ENCODE peak calls at places on chromosomes 13 and 19, in ten cellular contexts. F is AG10803, Z is fibroblast of pulmonary artery, K is right atrium auricular region, U is choroid plexus epithelial cell, E is psoas muscle, L is body of pancreas, D is fibroblast of lung, J is retinal pigment epithelial cell, G is bronchial epithelial cell. H is an unnamed sample.

GRCh38 chr13:21067794-21068193 is 6.4 kb upstream of the LATS2 start:
- DNase-seq in F (no peak), G (no peak), J (no peak), U (no peak), D (no peak), E (no peak), Z (no peak), L (no peak), K (no peak), H (no peak)

GRCh38 chr13:24709186-24709913 is 29.1 kb downstream of the ATP12A start:
- DNase-seq in J (no peak), K (no peak), E (peak; percentile 32), D (no peak), G (no peak), Z (no peak), F (no peak), U (no peak), L (peak; percentile 6), H (no peak)

GRCh38 chr13:64510698-64511097 is 2719.4 kb downstream of the PCDH9 start:
- DNase-seq in J (no peak), F (no peak), K (no peak), D (no peak), U (no peak), L (no peak), Z (no peak), E (no peak), G (no peak), H (no peak)

GRCh38 chr13:41050041-41050440 is 11.3 kb upstream of the WBP4 start:
- DNase-seq in D (no peak), Z (peak; percentile 42), E (no peak), K (no peak), L (no peak), G (peak; percentile 77), U (no peak), J (no peak), F (no peak), H (no peak)

GRCh38 chr13:20721454-20722357 is 18.2 kb downstream of the IL17D start:
- DNase-seq in U (peak; percentile 72), L (peak; percentile 59), F (peak; percentile 34), G (peak; percentile 53), J (peak; percentile 30), E (peak; percentile 82), K (peak; percentile 44), Z (peak; percentile 60), D (peak; percentile 66), H (no peak)

GRCh38 chr19:18049390-18049789 is 37.3 kb downstream of the IL12RB1 start:
- DNase-seq in D (peak; percentile 33), J (peak; percentile 55), U (peak; percentile 80), Z (peak; percentile 59), L (peak; percentile 86), F (peak; percentile 60), K (peak; percentile 94), G (no peak), E (peak; percentile 95), H (no peak)

GRCh38 chr13:91464336-91464735 is 65.9 kb downstream of the GPC5 start:
- DNase-seq in J (no peak), U (no peak), E (no peak), K (no peak), D (no peak), F (no peak), Z (no peak), L (no peak), G (no peak), H (no peak)

GRCh38 chr19:18086590-18087138 is at the start of gene IL12RB1:
- DNase-seq in J (no peak), K (no peak), Z (no peak), U (peak; percentile 28), D (no peak), L (no peak), E (no peak), G (no peak), F (no peak), H (no peak)

GRCh38 chr19:14544977-14545715 is 15.8 kb downstream of the TECR start:
- DNase-seq in Z (no peak), G (no peak), J (no peak), K (no peak), F (peak; percentile 33), L (peak; percentile 81), D (peak; percentile 30), E (peak; percentile 98), U (peak; percentile 46), H (no peak)

GRCh38 chr13:99403458-99403971 is 96.3 kb upstream of the GPR183 start:
- DNase-seq in F (no peak), J (no peak), L (no peak), D (no peak), K (no peak), U (no peak), G (no peak), Z (no peak), E (no peak), H (no peak)

DNA sequence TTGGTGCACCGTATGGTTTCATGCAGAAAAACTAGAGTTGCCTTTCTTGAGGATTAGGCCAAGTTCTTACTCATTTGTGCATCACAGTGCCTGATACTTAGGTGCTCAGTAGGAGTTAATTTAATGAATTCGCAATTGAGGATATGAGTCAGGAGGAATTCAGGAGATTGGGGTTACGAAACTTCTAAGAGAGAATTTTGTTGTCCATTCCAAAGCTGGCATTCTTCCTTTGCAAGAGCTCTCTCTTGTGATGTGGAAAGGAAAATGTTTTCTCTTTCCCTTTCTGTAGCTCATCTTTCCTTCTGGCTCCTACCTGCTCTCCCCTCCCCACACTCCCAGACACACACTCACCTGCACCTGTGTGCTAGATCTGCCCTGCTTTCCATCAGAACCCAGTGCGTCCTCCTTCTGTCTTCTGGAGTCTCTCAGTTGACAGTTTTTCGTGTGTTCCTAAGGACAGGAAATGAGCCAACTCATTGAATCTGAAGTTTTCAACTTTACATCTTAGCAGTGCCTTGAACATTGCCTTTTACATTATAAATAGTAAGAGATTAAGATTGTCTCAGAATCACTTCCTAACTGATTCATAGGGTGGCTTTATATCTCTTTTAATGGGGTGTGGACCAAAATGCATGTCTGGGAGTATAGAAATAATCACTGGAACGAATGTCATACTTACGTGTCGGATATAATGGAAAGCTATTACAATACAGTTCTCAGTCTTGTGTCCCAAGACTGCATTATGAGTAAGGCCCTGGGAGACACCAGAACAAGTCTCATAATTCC is 19.7 kb upstream of the ERCC5 start:
- DNase-seq in J (peak; percentile 93), U (peak; percentile 96), D (peak; percentile 95), L (no peak), K (no peak), G (peak; percentile 96), Z (peak; percentile 96), E (no peak), F (peak; percentile 95), H (peak; percentile 97)
- TF ChIP-seq CTCF in J (no peak), U (peak; percentile 25), D (peak; percentile 14), L (no peak), K (no peak), G (no peak), Z (no peak), E (no peak), F (peak; percentile 36), H (peak; percentile 42)

GRCh38 chr19:35115538-35115951 is at the start of gene FXYD3:
- DNase-seq in E (no peak), J (no peak), K (no peak), F (no peak), D (no peak), U (no peak), G (peak; percentile 41), Z (no peak), L (no peak), H (no peak)
- H3K4me3 ChIP-seq in E (peak within 1 kb of the TSS; percentile 63), J (peak within 1 kb of the TSS; percentile 10), K (peak within 1 kb of the TSS; percentile 39), F (no peak within 1 kb of the TSS), D (no peak within 1 kb of the TSS), U (no peak within 1 kb of the TSS), G (peak within 1 kb of the TSS; percentile 52), Z (no peak within 1 kb of the TSS), L (peak within 1 kb of the TSS; percentile 11), H (no peak within 1 kb of the TSS)

DNA sequence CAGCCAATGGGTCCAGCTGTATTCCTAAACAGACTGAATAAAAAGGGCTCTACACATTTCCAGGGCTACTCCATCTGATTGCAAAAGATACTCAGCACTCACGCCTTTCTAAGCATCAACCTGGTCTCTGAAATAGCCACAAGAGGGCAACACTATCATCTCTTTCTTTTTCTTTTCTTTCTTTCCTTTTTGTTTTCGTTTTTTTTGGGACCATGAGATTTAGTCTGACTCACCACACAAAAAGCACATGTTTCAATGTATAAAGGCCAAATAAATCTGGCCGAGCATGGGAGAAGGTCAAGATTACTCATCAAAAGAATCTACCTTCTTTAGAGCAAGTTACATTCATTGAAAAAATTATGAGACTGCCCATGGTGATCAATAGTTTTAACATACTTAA is 805.6 kb upstream of the ARGLU1 start:
- DNase-seq in Z (peak; percentile 77), G (peak; percentile 13), D (peak; percentile 83), L (no peak), K (no peak), F (peak; percentile 64), U (peak; percentile 93), J (peak; percentile 59), E (no peak), H (peak; percentile 75)
- TF ChIP-seq CTCF in Z (peak; percentile 54), G (peak; percentile 34), D (peak; percentile 77), L (peak; percentile 23), K (peak; percentile 52), F (peak; percentile 64), U (peak; percentile 78), J (peak; percentile 71), E (peak; percentile 19), H (peak; percentile 79)

GRCh38 chr19:46295401-46296308 is 1.2 kb upstream of the HIF3A start:
- DNase-seq in K (no peak), L (no peak), D (no peak), U (no peak), E (peak; percentile 25), J (no peak), G (no peak), Z (no peak), F (no peak), H (no peak)

GRCh38 chr19:46299004-46299509 is 2.2 kb downstream of the HIF3A start:
- DNase-seq in U (peak; percentile 94), F (peak; percentile 57), K (peak; percentile 97), Z (peak; percentile 97), L (peak; percentile 98), D (peak; percentile 66), E (peak; percentile 94), J (peak; percentile 74), G (peak; percentile 77), H (no peak)

GRCh38 chr19:46298477-46299003 is 1.7 kb downstream of the HIF3A start:
- DNase-seq in L (no peak), F (no peak), K (no peak), D (no peak), G (no peak), Z (no peak), E (no peak), U (no peak), J (no peak), H (no peak)

GRCh38 chr19:46297700-46298476 is 1.0 kb downstream of the HIF3A start:
- DNase-seq in D (no peak), J (no peak), Z (peak; percentile 92), U (peak; percentile 82), G (no peak), F (no peak), K (peak; percentile 91), L (peak; percentile 45), E (peak; percentile 91), H (no peak)

DNA sequence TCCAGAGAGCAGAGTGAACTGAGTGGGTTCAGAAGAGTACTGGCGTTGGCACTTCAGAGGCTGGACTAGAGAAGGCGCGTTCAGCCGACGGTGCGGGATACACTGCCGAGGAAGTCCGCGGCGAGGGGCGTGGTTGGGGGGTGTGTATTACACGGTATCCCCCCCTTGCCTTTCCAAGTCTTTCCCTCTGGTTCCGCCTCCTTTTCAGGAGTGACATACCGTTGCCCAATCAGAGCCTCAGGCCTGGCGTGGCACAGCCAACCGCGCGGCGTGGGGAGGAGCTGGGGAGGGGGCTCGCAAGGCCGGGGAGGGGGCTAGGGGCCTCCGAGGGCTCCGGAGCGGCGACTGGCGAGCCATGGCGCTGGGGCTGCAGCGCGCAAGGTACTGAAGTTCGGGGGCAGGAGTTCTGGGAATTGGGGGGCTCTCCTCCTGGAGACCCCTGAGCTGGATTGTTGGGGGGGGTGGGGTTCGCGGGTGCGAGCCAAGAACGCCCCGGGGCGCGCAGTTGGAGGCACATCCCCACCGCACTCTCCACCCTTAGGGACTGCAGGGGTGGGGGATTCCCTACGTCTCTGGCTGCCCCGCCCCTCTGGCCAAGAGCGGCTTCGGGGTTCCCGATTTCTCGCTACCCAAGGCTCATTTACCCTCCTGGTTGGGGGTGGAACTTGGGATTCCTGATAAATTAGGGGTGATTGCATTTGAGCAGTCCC is at the start of gene HIF3A:
- DNase-seq in J (no peak), L (peak; percentile 60), K (peak; percentile 75), F (no peak), U (peak; percentile 80), G (no peak), Z (peak; percentile 73), E (peak; percentile 68), D (no peak), H (no peak)
- H3K4me3 ChIP-seq in J (peak within 1 kb of the TSS; percentile 58), L (no peak within 1 kb of the TSS), K (peak within 1 kb of the TSS; percentile 58), F (no peak within 1 kb of the TSS), U (peak within 1 kb of the TSS; percentile 67), G (no peak within 1 kb of the TSS), Z (peak within 1 kb of the TSS; percentile 79), E (peak within 1 kb of the TSS; percentile 59), D (no peak within 1 kb of the TSS), H (peak within 1 kb of the TSS; percentile 3)